ENCODE peak calls at places on chromosomes 4 and X, in seven cellular contexts. D, Q, A, T, Z, H and V are unnamed samples.

GRCh38 chr4:128471576-128471975 is 184.0 kb upstream of the PGRMC2 start:
- DNase-seq in Q (no peak), T (no peak), H (no peak), D (no peak), Z (no peak), A (no peak), V (no peak)

GRCh38 chrX:120299928-120300327 is 11.3 kb downstream of the TMEM255A start:
- DNase-seq in H (no peak), Z (no peak), A (no peak), T (no peak), Q (no peak), D (no peak), V (peak; percentile 49)

GRCh38 chrX:84501798-84502628 is at the start of gene HDX:
- DNase-seq in A (peak; percentile 65), Z (peak; percentile 80), H (peak; percentile 83), D (peak; percentile 59), Q (no peak), T (peak; percentile 78), V (peak; percentile 16)

GRCh38 chr4:142558851-142559250 is 287.2 kb downstream of the INPP4B start:
- DNase-seq in D (no peak), H (no peak), Q (no peak), Z (no peak), A (no peak), T (no peak), V (no peak)

GRCh38 chr4:4721636-4722035 is 137.8 kb upstream of the MSX1 start:
- DNase-seq in Q (no peak), Z (no peak), T (no peak), A (no peak), D (no peak), H (no peak), V (no peak)

GRCh38 chr4:114015444-114015899 is 36.0 kb upstream of the ARSJ start:
- DNase-seq in D (no peak), Z (peak; percentile 14), Q (peak; percentile 78), H (no peak), A (no peak), T (no peak), V (no peak)

GRCh38 chr4:90889171-90889570 is 762.0 kb downstream of the CCSER1 start:
- DNase-seq in T (no peak), D (no peak), A (no peak), H (no peak), Q (no peak), Z (no peak), V (no peak)

GRCh38 chr4:177079327-177079726 is 230.3 kb upstream of the NEIL3 start:
- DNase-seq in Z (no peak), D (no peak), A (no peak), Q (no peak), T (no peak), H (no peak), V (no peak)

GRCh38 chr4:115970859-115971258 is 857.4 kb upstream of the NDST4 start:
- DNase-seq in H (no peak), D (no peak), Q (no peak), T (no peak), A (no peak), Z (no peak), V (no peak)

GRCh38 chr4:140099993-140100392 is 54.0 kb downstream of the MAML3 start:
- DNase-seq in D (no peak), A (no peak), Z (no peak), Q (no peak), H (no peak), T (no peak), V (no peak)

GRCh38 chr4:3880595-3881120 is 114.5 kb downstream of the ADRA2C start:
- DNase-seq in T (no peak), D (peak; percentile 71), A (peak; percentile 17), Z (peak; percentile 32), H (peak; percentile 41), Q (peak; percentile 35), V (peak; percentile 56)

GRCh38 chrX:8988456-8988855 is 45.5 kb downstream of the FAM9B start:
- DNase-seq in Q (no peak), D (no peak), H (no peak), A (no peak), T (no peak), Z (no peak), V (peak; percentile 0)

GRCh38 chr4:13656569-13656988 is 29.1 kb upstream of the BOD1L1 start:
- DNase-seq in A (peak; percentile 45), Z (peak; percentile 3), H (peak; percentile 15), T (no peak), Q (no peak), D (peak; percentile 68), V (peak; percentile 19)